ENCODE peak calls at places on chromosomes 5 and 9, in eight cellular contexts. E, Q, M, N, R, D, P and A are unnamed samples.

GRCh38 chr9:37337301-37337905 is 85.1 kb upstream of the GRHPR start:
- DNase-seq in R (no peak), D (no peak), Q (no peak), M (no peak), N (no peak), P (no peak), E (no peak), A (no peak)

GRCh38 chr5:1003296-1003937 is 5.2 kb upstream of the NKD2 start:
- DNase-seq in E (peak), P (no peak), M (no peak), Q (no peak), N (no peak), D (peak), R (no peak), A (no peak)

GRCh38 chr5:126365446-126366198 is 57.6 kb upstream of the GRAMD2B start:
- DNase-seq in M (no peak), R (no peak), N (no peak), Q (no peak), P (no peak), D (no peak), E (no peak), A (no peak)

GRCh38 chr9:116647515-116647809 is 39.6 kb upstream of the TRIM32 start:
- DNase-seq in R (no peak), N (no peak), M (no peak), P (no peak), E (no peak), Q (no peak), D (no peak), A (no peak)

GRCh38 chr9:37293664-37294524 is 128.6 kb upstream of the GRHPR start:
- DNase-seq in P (no peak), D (no peak), M (peak), E (no peak), R (no peak), N (no peak), Q (no peak), A (no peak)

GRCh38 chr5:150574818-150575537 is 65.5 kb upstream of the SYNPO start:
- DNase-seq in P (no peak), M (no peak), R (no peak), E (no peak), D (no peak), Q (no peak), N (no peak), A (no peak)

GRCh38 chr5:162227075-162227474 is 159.5 kb downstream of the GABRG2 start:
- DNase-seq in P (no peak), M (no peak), N (no peak), D (no peak), R (no peak), Q (no peak), E (no peak), A (no peak)

GRCh38 chr5:152638996-152639552 is 234.0 kb upstream of the NMUR2 start:
- DNase-seq in P (no peak), E (no peak), N (no peak), R (no peak), M (no peak), D (no peak), Q (no peak), A (no peak)

GRCh38 chr9:33429256-33430080 is 17.9 kb downstream of the AQP3 start:
- DNase-seq in M (peak), R (no peak), Q (no peak), P (no peak), E (no peak), D (no peak), N (no peak), A (no peak)

GRCh38 chr9:125246261-125246667 is 5.1 kb upstream of the HSPA5 start:
- DNase-seq in M (no peak), Q (no peak), D (peak), P (no peak), E (no peak), R (no peak), N (no peak), A (no peak)

GRCh38 chr5:97162045-97162444 is 19.6 kb upstream of the LIX1 start:
- DNase-seq in D (no peak), E (no peak), N (no peak), Q (no peak), R (peak), P (peak), M (peak), A (peak)

GRCh38 chr5:131542723-131543122 is 92.3 kb downstream of the RAPGEF6 start:
- DNase-seq in Q (no peak), E (no peak), P (no peak), D (no peak), M (no peak), N (no peak), R (no peak), A (no peak)

GRCh38 chr9:98724810-98725530 is 16.2 kb upstream of the GABBR2 start:
- DNase-seq in N (no peak), E (no peak), M (no peak), Q (no peak), P (no peak), D (no peak), R (no peak), A (no peak)

GRCh38 chr9:36151306-36152210 is 15.0 kb downstream of the GLIPR2 start:
- DNase-seq in D (peak), M (peak), R (peak), E (peak), Q (peak), N (no peak), P (no peak), A (no peak)

GRCh38 chr5:33736510-33736909 is 155.3 kb downstream of the ADAMTS12 start:
- DNase-seq in N (peak), D (no peak), E (no peak), Q (no peak), R (no peak), P (peak), M (no peak), A (peak)

GRCh38 chr9:99962685-99963261 is 56.3 kb downstream of the STX17 start:
- DNase-seq in N (no peak), D (no peak), E (no peak), Q (no peak), M (peak), R (no peak), P (no peak), A (no peak)

GRCh38 chr5:133866903-133867245 is 101.6 kb downstream of the C5orf15 start:
- DNase-seq in N (no peak), M (no peak), R (no peak), E (no peak), P (no peak), D (peak), Q (no peak), A (no peak)

GRCh38 chr9:112970939-112971338 is 41.1 kb downstream of the ZNF883 start:
- DNase-seq in P (no peak), Q (no peak), D (no peak), N (no peak), E (no peak), M (no peak), R (no peak), A (no peak)

GRCh38 chr9:38421498-38422211 is 2.6 kb downstream of the IGFBPL1 start:
- DNase-seq in N (no peak), Q (no peak), P (no peak), D (no peak), M (no peak), R (no peak), E (no peak), A (no peak)